ENCODE peak calls at places on chromosome 13, in six cellular contexts. E is adipocyte, R is esophagus squamous epithelium, J is neural progenitor cell, A is psoas muscle, T is fibroblast of lung. L is an unnamed sample. For H3K4me1, the result is how much of the 10 kb centered on the place peaks cover.

GRCh38 chr13:44437356-44438233 is 64.0 kb downstream of the SERP2 start:
- DNase-seq in R (no peak), T (peak), J (peak), A (no peak), E (peak), L (no peak)

GRCh38 chr13:34174671-34175145 is 356.8 kb downstream of the RFC3 start:
- DNase-seq in E (peak), J (no peak), T (peak), A (no peak), R (no peak), L (no peak)

GRCh38 chr13:70310720-70311119 is 202.5 kb upstream of the KLHL1 start:
- DNase-seq in J (peak), T (peak), E (no peak), R (no peak), A (no peak), L (no peak)

GRCh38 chr13:76822691-76823267 is 63.4 kb downstream of the KCTD12 start:
- DNase-seq in T (peak), J (no peak), E (peak), R (no peak), A (no peak), L (no peak)

GRCh38 chr13:68745517-68745916 is 1362.1 kb upstream of the ATXN8OS start:
- DNase-seq in T (no peak), E (no peak), A (no peak), R (no peak), J (no peak), L (no peak)

GRCh38 chr13:67408823-67409222 is 178.7 kb upstream of the PCDH9 start:
- DNase-seq in R (no peak), A (no peak), J (no peak), E (peak), T (peak), L (no peak)

GRCh38 chr13:113153810-113154748 is 4.4 kb upstream of the PROZ start:
- DNase-seq in R (peak), E (peak), T (peak), J (peak), A (peak), L (peak)

GRCh38 chr13:108621421-108621820 is 8.0 kb upstream of the MYO16 start:
- DNase-seq in J (no peak), R (no peak), E (no peak), A (no peak), T (no peak), L (no peak)

GRCh38 chr13:68748038-68748437 is 1359.6 kb upstream of the ATXN8OS start:
- DNase-seq in A (no peak), R (no peak), J (no peak), E (no peak), T (no peak), L (no peak)

GRCh38 chr13:44283598-44283997 is 90.0 kb upstream of the SERP2 start:
- DNase-seq in J (no peak), E (no peak), A (no peak), T (no peak), R (no peak), L (no peak)

GRCh38 chr13:100235311-100235901 is 146.5 kb downstream of the PCCA start:
- DNase-seq in E (peak), A (no peak), T (peak), J (peak), R (no peak), L (no peak)

GRCh38 chr13:103236213-103236612 is 170.0 kb upstream of the SLC10A2 start:
- DNase-seq in T (peak), J (no peak), E (peak), R (no peak), A (no peak), L (no peak)

GRCh38 chr13:37602743-37603381 is 4.3 kb upstream of the POSTN start:
- DNase-seq in A (no peak), T (peak), E (peak), R (no peak), J (no peak), L (no peak)

GRCh38 chr13:99312493-99312883 is 5.3 kb upstream of the GPR183 start:
- DNase-seq in J (no peak), A (peak), R (peak), E (peak), T (peak), L (peak)

GRCh38 chr13:94609196-94609595 is 7.5 kb downstream of the GPR180 start:
- DNase-seq in A (no peak), T (no peak), R (no peak), E (no peak), J (no peak), L (no peak)

GRCh38 chr13:23610187-23610576 is 40.0 kb downstream of the TNFRSF19 start:
- DNase-seq in J (no peak), R (no peak), T (peak), A (no peak), E (peak), L (no peak)

GRCh38 chr13:113393572-113394503 is 29.9 kb upstream of the GRTP1 start:
- DNase-seq in T (peak), E (peak), J (peak), A (peak), R (peak), L (peak)

GRCh38 chr13:97238432-97238831 is 16.3 kb downstream of the MBNL2 start:
- DNase-seq in A (no peak), R (no peak), T (no peak), J (no peak), E (no peak), L (no peak)

GRCh38 chr13:98722958-98723357 is 29.5 kb downstream of the SLC15A1 start:
- DNase-seq in R (no peak), T (no peak), A (no peak), J (no peak), E (no peak), L (no peak)

GRCh38 chr13:28636677-28637317 is 22.1 kb upstream of the POMP start:
- DNase-seq in R (peak), T (peak), J (peak), A (no peak), E (peak), L (no peak)

GRCh38 chr13:93624371-93624777 is 397.8 kb downstream of the GPC6 start:
- DNase-seq in J (no peak), A (no peak), T (peak), R (no peak), E (peak), L (no peak)

GRCh38 chr13:36288794-36289391 is 8.7 kb downstream of the CCDC169 start:
- DNase-seq in T (no peak), E (no peak), A (no peak), J (peak), R (no peak), L (no peak)

GRCh38 chr13:19239114-19239860 is 57.7 kb upstream of the TUBA3C start:
- DNase-seq in A (no peak), J (no peak), T (no peak), R (no peak), E (no peak), L (no peak)

GRCh38 chr13:109781384-109782065 is 4.9 kb downstream of the IRS2 start:
- DNase-seq in R (no peak), A (peak), J (no peak), E (peak), T (no peak), L (no peak)

GRCh38 chr13:109780880-109781383 is 5.5 kb downstream of the IRS2 start:
- DNase-seq in A (peak), E (no peak), R (no peak), J (no peak), T (no peak), L (no peak)

GRCh38 chr13:109783447-109783814 is 3.0 kb downstream of the IRS2 start:
- DNase-seq in J (peak), E (no peak), A (peak), R (no peak), T (no peak), L (no peak)

GRCh38 chr13:109782823-109783411 is 3.5 kb downstream of the IRS2 start:
- DNase-seq in T (no peak), E (no peak), J (no peak), R (no peak), A (no peak), L (no peak)

DNA sequence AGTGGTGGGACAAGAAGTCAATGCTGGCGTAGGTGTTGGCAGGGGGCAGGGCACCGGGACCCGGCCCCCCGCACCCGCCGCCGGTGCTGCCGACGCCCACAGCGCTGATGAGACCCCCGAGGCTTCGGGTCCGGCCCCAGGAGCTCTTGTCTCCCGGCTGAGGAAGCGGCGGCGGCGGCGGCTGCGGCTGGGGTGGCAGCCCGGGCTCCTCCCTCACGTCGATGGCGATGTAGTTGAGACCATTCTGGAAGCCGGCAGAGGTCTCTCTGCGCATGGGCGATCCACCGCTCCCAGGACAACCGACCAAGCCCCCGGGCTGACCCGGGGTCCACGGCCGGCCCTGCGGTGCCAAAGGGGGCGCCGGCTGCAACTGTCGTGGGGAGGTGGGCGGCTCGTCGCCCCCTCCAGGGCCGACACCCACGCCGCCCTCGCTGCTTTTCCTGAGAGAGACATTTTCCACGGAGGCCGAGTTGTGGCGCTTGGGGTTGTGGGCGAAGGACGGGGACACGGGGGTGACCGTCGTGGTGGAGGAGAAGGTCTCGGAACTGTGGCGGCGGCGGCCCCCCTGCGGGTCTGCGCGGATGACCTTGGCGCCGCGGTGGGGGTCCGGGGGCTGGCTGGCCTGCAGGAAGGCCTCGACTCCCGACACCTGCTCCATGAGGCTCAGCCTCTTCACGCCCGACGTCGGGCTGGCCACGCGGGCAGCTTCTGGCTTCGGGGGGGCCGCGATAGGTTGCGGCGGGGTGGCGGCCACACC is 4.1 kb downstream of the IRS2 start:
- DNase-seq in R (no peak), E (no peak), A (peak), J (no peak), T (no peak), L (no peak)
- H3K4me1 ChIP-seq in R (under half), E (under half), A (under half), J (under half), T (under half), L (under half)

GRCh38 chr13:50596103-50596502 is 247.4 kb downstream of the DLEU7 start:
- DNase-seq in A (no peak), T (no peak), R (no peak), E (no peak), J (no peak), L (no peak)
- H3K4me1 ChIP-seq in A (under half), T (under half), R (under half), E (under half), J (under half), L (under half)

GRCh38 chr13:51153527-51153926 is 42.5 kb upstream of the C13orf42 start:
- DNase-seq in A (no peak), J (no peak), E (no peak), T (no peak), R (no peak), L (no peak)
- H3K4me1 ChIP-seq in A (under half), J (under half), E (under half), T (under half), R (under half), L (under half)

GRCh38 chr13:30116379-30116778 is 191.0 kb downstream of the KATNAL1 start:
- DNase-seq in T (no peak), J (no peak), E (no peak), R (no peak), A (no peak), L (no peak)
- H3K4me1 ChIP-seq in T (under half), J (under half), E (under half), R (under half), A (under half), L (under half)